ENCODE peak calls at places on chromosomes 3 and 15, in six cellular contexts. X is activated CD4-positive, alpha-beta T cell treated with anti-CD3 and anti-CD28 coated beads, Interleukin-2, amount 50 U/mL, for 24 hours; H is activated CD8-positive, alpha-beta memory T cell treated with anti-CD3 and anti-CD28 coated beads for 1 hour; A is SK-MEL-5; Q is pancreas; F is renal cortical epithelial cell. Z is an unnamed sample.

GRCh38 chr15:85532689-85533088 is 152.3 kb downstream of the AKAP13 start:
- DNase-seq in X (no peak), H (no peak), A (no peak), Q (no peak), F (no peak), Z (no peak)

GRCh38 chr15:90585863-90586262 is 56.1 kb downstream of the CRTC3 start:
- DNase-seq in X (no peak), H (no peak), A (no peak), Q (no peak), F (peak), Z (no peak)

GRCh38 chr15:72195101-72195511 is 2.5 kb downstream of the GRAMD2A start:
- DNase-seq in X (no peak), H (no peak), A (no peak), Q (no peak), F (peak), Z (peak)

GRCh38 chr15:90211440-90212168 is 10.5 kb downstream of the SEMA4B start:
- DNase-seq in X (no peak), H (no peak), A (no peak), Q (peak), F (peak), Z (no peak)

GRCh38 chr3:58222161-58222724 is 11.5 kb upstream of the DNASE1L3 start:
- DNase-seq in X (no peak), H (no peak), A (no peak), Q (no peak), F (peak), Z (peak)

GRCh38 chr15:53978248-53978906 is at the start of gene UNC13C:
- DNase-seq in X (no peak), H (no peak), A (peak), Q (peak), F (peak), Z (no peak)

GRCh38 chr3:187955076-187955952 is 198.6 kb upstream of the LPP start:
- DNase-seq in X (no peak), H (no peak), A (peak), Q (no peak), F (peak), Z (no peak)

GRCh38 chr15:89964555-89964954 is 36.6 kb upstream of the ZNF710 start:
- DNase-seq in X (no peak), H (no peak), A (no peak), Q (peak), F (no peak), Z (no peak)

GRCh38 chr3:141379250-141379872 is 11.1 kb downstream of the ZBTB38 start:
- DNase-seq in X (no peak), H (no peak), A (no peak), Q (no peak), F (no peak), Z (no peak)